ENCODE peak calls at places on chromosomes 12 and 14, in five cellular contexts. One of them, this sample, is unnamed.

GRCh38 chr12:80196419-80196818 is 97.1 kb downstream of the OTOGL start:
- DNase-seq in cardiac muscle cell: no peak
- DNase-seq in NCI-H1694 treated with DMSO at 0.1 percent for 48 hours: no peak
- DNase-seq in SIG-M5: no peak
- DNase-seq in NCI-H1092: no peak
- DNase-seq in this sample: no peak

GRCh38 chr12:129483494-129483893 is 420.3 kb downstream of the TMEM132D start:
- DNase-seq in cardiac muscle cell: no peak
- DNase-seq in NCI-H1694 treated with DMSO at 0.1 percent for 48 hours: no peak
- DNase-seq in SIG-M5: no peak
- DNase-seq in NCI-H1092: no peak
- DNase-seq in this sample: no peak

GRCh38 chr12:31471823-31472222 is 119.1 kb downstream of the DENND5B start:
- DNase-seq in cardiac muscle cell: no peak
- DNase-seq in NCI-H1694 treated with DMSO at 0.1 percent for 48 hours: no peak
- DNase-seq in SIG-M5: no peak
- DNase-seq in NCI-H1092: no peak
- DNase-seq in this sample: no peak

GRCh38 chr12:49339464-49339861 is 2.5 kb upstream of the C1QL4 start:
- DNase-seq in cardiac muscle cell: no peak
- DNase-seq in NCI-H1694 treated with DMSO at 0.1 percent for 48 hours: no peak
- DNase-seq in SIG-M5: no peak
- DNase-seq in NCI-H1092: no peak
- DNase-seq in this sample: no peak

GRCh38 chr12:17661250-17661649 is 428.7 kb downstream of the RERGL start:
- DNase-seq in cardiac muscle cell: no peak
- DNase-seq in NCI-H1694 treated with DMSO at 0.1 percent for 48 hours: no peak
- DNase-seq in SIG-M5: no peak
- DNase-seq in NCI-H1092: no peak
- DNase-seq in this sample: no peak

GRCh38 chr12:110916295-110916875 is 4.0 kb downstream of the MYL2 start:
- DNase-seq in cardiac muscle cell: no peak
- DNase-seq in NCI-H1694 treated with DMSO at 0.1 percent for 48 hours: no peak
- DNase-seq in SIG-M5: no peak
- DNase-seq in NCI-H1092: no peak
- DNase-seq in this sample: peak

GRCh38 chr14:59098377-59098776 is 90.1 kb upstream of the DAAM1 start:
- DNase-seq in cardiac muscle cell: no peak
- DNase-seq in NCI-H1694 treated with DMSO at 0.1 percent for 48 hours: no peak
- DNase-seq in SIG-M5: no peak
- DNase-seq in NCI-H1092: no peak
- DNase-seq in this sample: no peak

GRCh38 chr12:9900930-9901329 is 19.6 kb downstream of the KLRF2 start:
- DNase-seq in cardiac muscle cell: no peak
- DNase-seq in NCI-H1694 treated with DMSO at 0.1 percent for 48 hours: no peak
- DNase-seq in SIG-M5: no peak
- DNase-seq in NCI-H1092: no peak
- DNase-seq in this sample: no peak

GRCh38 chr12:81610955-81611889 is 147.9 kb downstream of the PPFIA2 start:
- DNase-seq in cardiac muscle cell: peak
- DNase-seq in NCI-H1694 treated with DMSO at 0.1 percent for 48 hours: peak
- DNase-seq in SIG-M5: no peak
- DNase-seq in NCI-H1092: no peak
- DNase-seq in this sample: no peak

GRCh38 chr14:75044760-75045159 is 6.5 kb downstream of the MLH3 start:
- DNase-seq in cardiac muscle cell: no peak
- DNase-seq in NCI-H1694 treated with DMSO at 0.1 percent for 48 hours: peak
- DNase-seq in SIG-M5: no peak
- DNase-seq in NCI-H1092: no peak
- DNase-seq in this sample: no peak

GRCh38 chr12:56334490-56334793 is 642 bp upstream of the PAN2 start:
- DNase-seq in cardiac muscle cell: no peak
- DNase-seq in NCI-H1694 treated with DMSO at 0.1 percent for 48 hours: no peak
- DNase-seq in SIG-M5: no peak
- DNase-seq in NCI-H1092: no peak
- DNase-seq in this sample: no peak

GRCh38 chr12:124883263-124883876 is 19.7 kb upstream of the SCARB1 start:
- DNase-seq in cardiac muscle cell: no peak
- DNase-seq in NCI-H1694 treated with DMSO at 0.1 percent for 48 hours: no peak
- DNase-seq in SIG-M5: no peak
- DNase-seq in NCI-H1092: no peak
- DNase-seq in this sample: no peak

GRCh38 chr12:3992945-3993344 is 119.7 kb upstream of the PARP11 start:
- DNase-seq in cardiac muscle cell: no peak
- DNase-seq in NCI-H1694 treated with DMSO at 0.1 percent for 48 hours: no peak
- DNase-seq in SIG-M5: no peak
- DNase-seq in NCI-H1092: no peak
- DNase-seq in this sample: no peak